ENCODE peak calls at places on chromosome 20, in ten cellular contexts. One of them, this sample, is unnamed.

GRCh38 chr20:16518068-16518783 is 55.0 kb downstream of the KIF16B start:
- DNase-seq in SJSA1: no peak
- DNase-seq in HFF-Myc: no peak
- DNase-seq in M059J: peak
- DNase-seq in dermis blood vessel endothelial cell: peak
- DNase-seq in Right ventricle myocardium superior: no peak
- DNase-seq in ureter: peak
- DNase-seq in NCI-H2171 treated with DMSO at 0.1 percent for 48 hours: peak
- DNase-seq in SIG-M5: no peak
- DNase-seq in NCI-H1092: peak
- DNase-seq in this sample: no peak

GRCh38 chr20:48180039-48180438 is 394.8 kb upstream of the SULF2 start:
- DNase-seq in SJSA1: no peak
- DNase-seq in HFF-Myc: no peak
- DNase-seq in M059J: peak
- DNase-seq in dermis blood vessel endothelial cell: peak
- DNase-seq in Right ventricle myocardium superior: no peak
- DNase-seq in ureter: no peak
- DNase-seq in NCI-H2171 treated with DMSO at 0.1 percent for 48 hours: no peak
- DNase-seq in SIG-M5: no peak
- DNase-seq in NCI-H1092: no peak
- DNase-seq in this sample: no peak

GRCh38 chr20:51284161-51284560 is 258.4 kb downstream of the NFATC2 start:
- DNase-seq in SJSA1: no peak
- DNase-seq in HFF-Myc: no peak
- DNase-seq in M059J: peak
- DNase-seq in dermis blood vessel endothelial cell: no peak
- DNase-seq in Right ventricle myocardium superior: no peak
- DNase-seq in ureter: no peak
- DNase-seq in NCI-H2171 treated with DMSO at 0.1 percent for 48 hours: no peak
- DNase-seq in SIG-M5: no peak
- DNase-seq in NCI-H1092: no peak
- DNase-seq in this sample: no peak

GRCh38 chr20:26208296-26209091 is 511.8 kb upstream of the ZNF337 start:
- DNase-seq in SJSA1: peak
- DNase-seq in HFF-Myc: no peak
- DNase-seq in M059J: no peak
- DNase-seq in dermis blood vessel endothelial cell: peak
- DNase-seq in Right ventricle myocardium superior: no peak
- DNase-seq in ureter: no peak
- DNase-seq in NCI-H2171 treated with DMSO at 0.1 percent for 48 hours: no peak
- DNase-seq in SIG-M5: no peak
- DNase-seq in NCI-H1092: no peak
- DNase-seq in this sample: peak

GRCh38 chr20:50193169-50193850 is 2.7 kb downstream of the CEBPB start:
- DNase-seq in SJSA1: peak
- DNase-seq in HFF-Myc: no peak
- DNase-seq in M059J: peak
- DNase-seq in dermis blood vessel endothelial cell: no peak
- DNase-seq in Right ventricle myocardium superior: no peak
- DNase-seq in ureter: no peak
- DNase-seq in NCI-H2171 treated with DMSO at 0.1 percent for 48 hours: no peak
- DNase-seq in SIG-M5: no peak
- DNase-seq in NCI-H1092: no peak
- DNase-seq in this sample: no peak

GRCh38 chr20:610130-611046 is at the start of gene TCF15:
- DNase-seq in SJSA1: no peak
- DNase-seq in HFF-Myc: no peak
- DNase-seq in M059J: no peak
- DNase-seq in dermis blood vessel endothelial cell: peak
- DNase-seq in Right ventricle myocardium superior: peak
- DNase-seq in ureter: no peak
- DNase-seq in NCI-H2171 treated with DMSO at 0.1 percent for 48 hours: peak
- DNase-seq in SIG-M5: no peak
- DNase-seq in NCI-H1092: no peak
- DNase-seq in this sample: peak

GRCh38 chr20:48035961-48036731 is 250.9 kb upstream of the SULF2 start:
- DNase-seq in SJSA1: no peak
- DNase-seq in HFF-Myc: no peak
- DNase-seq in M059J: peak
- DNase-seq in dermis blood vessel endothelial cell: no peak
- DNase-seq in Right ventricle myocardium superior: no peak
- DNase-seq in ureter: no peak
- DNase-seq in NCI-H2171 treated with DMSO at 0.1 percent for 48 hours: no peak
- DNase-seq in SIG-M5: no peak
- DNase-seq in NCI-H1092: no peak
- DNase-seq in this sample: no peak

GRCh38 chr20:41408986-41409385 is 42.4 kb upstream of the EMILIN3 start:
- DNase-seq in SJSA1: peak
- DNase-seq in HFF-Myc: no peak
- DNase-seq in M059J: peak
- DNase-seq in dermis blood vessel endothelial cell: peak
- DNase-seq in Right ventricle myocardium superior: no peak
- DNase-seq in ureter: no peak
- DNase-seq in NCI-H2171 treated with DMSO at 0.1 percent for 48 hours: no peak
- DNase-seq in SIG-M5: no peak
- DNase-seq in NCI-H1092: peak
- DNase-seq in this sample: no peak

GRCh38 chr20:64109390-64109747 is 2.0 kb upstream of the NPBWR2 start:
- DNase-seq in SJSA1: no peak
- DNase-seq in HFF-Myc: no peak
- DNase-seq in M059J: no peak
- DNase-seq in dermis blood vessel endothelial cell: no peak
- DNase-seq in Right ventricle myocardium superior: peak
- DNase-seq in ureter: no peak
- DNase-seq in NCI-H2171 treated with DMSO at 0.1 percent for 48 hours: no peak
- DNase-seq in SIG-M5: no peak
- DNase-seq in NCI-H1092: no peak
- DNase-seq in this sample: no peak

GRCh38 chr20:48538058-48538825 is 289.6 kb downstream of the PREX1 start:
- DNase-seq in SJSA1: peak
- DNase-seq in HFF-Myc: peak
- DNase-seq in M059J: peak
- DNase-seq in dermis blood vessel endothelial cell: peak
- DNase-seq in Right ventricle myocardium superior: no peak
- DNase-seq in ureter: no peak
- DNase-seq in NCI-H2171 treated with DMSO at 0.1 percent for 48 hours: no peak
- DNase-seq in SIG-M5: no peak
- DNase-seq in NCI-H1092: no peak
- DNase-seq in this sample: peak

GRCh38 chr20:56430957-56431356 is 18.9 kb downstream of the CASS4 start:
- DNase-seq in SJSA1: no peak
- DNase-seq in HFF-Myc: no peak
- DNase-seq in M059J: no peak
- DNase-seq in dermis blood vessel endothelial cell: no peak
- DNase-seq in Right ventricle myocardium superior: no peak
- DNase-seq in ureter: no peak
- DNase-seq in NCI-H2171 treated with DMSO at 0.1 percent for 48 hours: no peak
- DNase-seq in SIG-M5: no peak
- DNase-seq in NCI-H1092: no peak
- DNase-seq in this sample: no peak

GRCh38 chr20:58251979-58252591 is 23.6 kb upstream of the ANKRD60 start:
- DNase-seq in SJSA1: peak
- DNase-seq in HFF-Myc: peak
- DNase-seq in M059J: peak
- DNase-seq in dermis blood vessel endothelial cell: peak
- DNase-seq in Right ventricle myocardium superior: no peak
- DNase-seq in ureter: no peak
- DNase-seq in NCI-H2171 treated with DMSO at 0.1 percent for 48 hours: no peak
- DNase-seq in SIG-M5: no peak
- DNase-seq in NCI-H1092: no peak
- DNase-seq in this sample: no peak

GRCh38 chr20:50590348-50590664 is 80.1 kb downstream of the PTPN1 start:
- DNase-seq in SJSA1: no peak
- DNase-seq in HFF-Myc: no peak
- DNase-seq in M059J: no peak
- DNase-seq in dermis blood vessel endothelial cell: no peak
- DNase-seq in Right ventricle myocardium superior: no peak
- DNase-seq in ureter: no peak
- DNase-seq in NCI-H2171 treated with DMSO at 0.1 percent for 48 hours: peak
- DNase-seq in SIG-M5: no peak
- DNase-seq in NCI-H1092: no peak
- DNase-seq in this sample: peak